ENCODE peak calls at places on chromosomes 1 and 21, in seven cellular contexts. I is uterus, R is kidney glomerular epithelial cell, N is T-helper 9 cell, O is HCEC 1CT, F is MM.1S, E is GM12865. L is an unnamed sample.

GRCh38 chr1:165631403-165632151 is 543 bp downstream of the MGST3 start:
- DNase-seq in E (peak), N (peak), F (peak), I (peak), R (peak), O (peak), L (peak)

GRCh38 chr1:59903136-59903754 is 23.3 kb downstream of the CYP2J2 start:
- DNase-seq in O (no peak), E (peak), R (peak), I (no peak), F (peak), N (no peak), L (no peak)

GRCh38 chr1:26529655-26530539 is at the start of gene RPS6KA1:
- DNase-seq in F (peak), R (peak), I (peak), E (peak), O (peak), N (peak), L (peak)

GRCh38 chr1:180190091-180190490 is 35.4 kb downstream of the QSOX1 start:
- DNase-seq in I (no peak), F (no peak), N (no peak), E (no peak), O (no peak), R (no peak), L (no peak)

GRCh38 chr1:43522776-43523480 is 7.8 kb upstream of the PTPRF start:
- DNase-seq in O (peak), R (peak), E (no peak), I (no peak), N (no peak), F (no peak), L (no peak)

GRCh38 chr1:186875874-186876273 is 47.1 kb downstream of the PLA2G4A start:
- DNase-seq in R (no peak), I (no peak), N (no peak), O (no peak), F (no peak), E (no peak), L (no peak)

GRCh38 chr1:63794927-63795326 is 21.1 kb downstream of the ROR1 start:
- DNase-seq in F (no peak), R (no peak), I (no peak), E (no peak), N (no peak), O (no peak), L (no peak)

GRCh38 chr1:199170711-199171110 is 531.9 kb downstream of the PTPRC start:
- DNase-seq in R (no peak), O (no peak), N (no peak), F (no peak), E (no peak), I (no peak), L (no peak)

GRCh38 chr21:25952306-25952705 is 217.5 kb downstream of the GABPA start:
- DNase-seq in O (peak), N (no peak), E (no peak), R (no peak), F (no peak), I (no peak), L (no peak)

GRCh38 chr1:23698466-23698865 is 6.9 kb downstream of the RPL11 start:
- DNase-seq in I (no peak), F (no peak), N (no peak), E (no peak), R (no peak), O (no peak), L (no peak)

GRCh38 chr1:206470692-206471414 is 577 bp downstream of the IKBKE start:
- DNase-seq in R (peak), N (no peak), O (peak), E (peak), F (peak), I (no peak), L (peak)

GRCh38 chr1:8097077-8097799 is 71.1 kb upstream of the ERRFI1 start:
- DNase-seq in I (no peak), E (peak), F (no peak), R (peak), O (peak), N (no peak), L (no peak)

GRCh38 chr1:98940680-98941079 is 64.0 kb downstream of the PLPPR5 start:
- DNase-seq in R (peak), O (peak), E (no peak), N (no peak), F (no peak), I (no peak), L (no peak)

GRCh38 chr1:55632058-55632457 is 416.9 kb upstream of the USP24 start:
- DNase-seq in O (peak), F (no peak), R (peak), E (no peak), N (no peak), I (no peak), L (no peak)

GRCh38 chr1:204880906-204881305 is 10.2 kb downstream of the NFASC start:
- DNase-seq in O (no peak), E (no peak), I (no peak), F (no peak), R (no peak), N (no peak), L (no peak)

GRCh38 chr21:42146251-42146805 is 72.6 kb upstream of the ABCG1 start:
- DNase-seq in O (no peak), F (no peak), R (no peak), I (no peak), E (no peak), N (no peak), L (no peak)

GRCh38 chr1:91846007-91846620 is 39.8 kb downstream of the TGFBR3 start:
- DNase-seq in E (peak), F (no peak), R (no peak), I (peak), N (no peak), O (peak), L (no peak)

GRCh38 chr1:206136241-206136640 is 19.1 kb upstream of the AVPR1B start:
- DNase-seq in O (no peak), E (no peak), R (no peak), F (no peak), I (no peak), N (no peak), L (no peak)

GRCh38 chr1:178506669-178507068 is 6.2 kb upstream of the TEX35 start:
- DNase-seq in N (no peak), E (no peak), R (no peak), F (no peak), O (no peak), I (no peak), L (no peak)

GRCh38 chr1:38085666-38086305 is 39.2 kb upstream of the POU3F1 start:
- DNase-seq in R (no peak), I (no peak), F (no peak), O (no peak), N (no peak), E (no peak), L (no peak)

GRCh38 chr1:85934531-85934930 is 222.0 kb downstream of the COL24A1 start:
- DNase-seq in I (no peak), O (peak), N (no peak), R (no peak), E (no peak), F (no peak), L (no peak)

GRCh38 chr21:35783686-35784085 is 276.6 kb downstream of the SETD4 start:
- DNase-seq in E (no peak), I (no peak), N (no peak), R (peak), F (no peak), O (no peak), L (no peak)

GRCh38 chr21:25836396-25836795 is 101.6 kb downstream of the GABPA start:
- DNase-seq in F (no peak), I (no peak), E (no peak), R (no peak), O (no peak), N (no peak), L (no peak)

GRCh38 chr1:222049176-222049575 is 307.3 kb upstream of the DUSP10 start:
- DNase-seq in O (no peak), I (no peak), R (peak), F (no peak), E (no peak), N (no peak), L (no peak)